ENCODE peak calls at places on chromosomes 5 and 9, in ten cellular contexts. V is fibroblast of mammary gland; G is transverse colon; U is cardiac fibroblast; X is tibial nerve; J is CD8-positive, alpha-beta T cell; L is fibroblast of pulmonary artery; F is adrenal gland; Y is left ventricle myocardium inferior; E is fibroblast of lung. W is an unnamed sample.

GRCh38 chr9:91274950-91275349 is 86.8 kb downstream of the AUH start:
- DNase-seq in V (no peak), L (no peak), F (no peak), U (no peak), E (no peak), J (no peak), X (no peak), G (no peak), Y (no peak), W (no peak)

GRCh38 chr9:116055536-116055935 is 98.1 kb upstream of the PAPPA start:
- DNase-seq in Y (no peak), G (no peak), L (no peak), X (no peak), F (no peak), V (no peak), U (peak; percentile 41), E (peak; percentile 10), J (no peak), W (no peak)

GRCh38 chr9:93298498-93299417 is 114.8 kb downstream of the WNK2 start:
- DNase-seq in F (no peak), L (no peak), U (no peak), X (no peak), Y (no peak), E (no peak), G (no peak), J (no peak), V (no peak), W (no peak)

GRCh38 chr5:112986224-112986623 is 9.6 kb downstream of the DCP2 start:
- DNase-seq in V (no peak), L (no peak), U (no peak), Y (no peak), F (no peak), X (no peak), J (no peak), G (no peak), E (no peak), W (no peak)

GRCh38 chr5:133111299-133111698 is 59.5 kb downstream of the HSPA4 start:
- DNase-seq in J (peak; percentile 79), X (peak; percentile 86), Y (peak; percentile 77), G (peak; percentile 86), E (peak; percentile 73), U (peak; percentile 89), L (peak; percentile 90), V (peak; percentile 81), F (peak; percentile 89), W (peak; percentile 25)

GRCh38 chr9:120733190-120733589 is 18.9 kb upstream of the MEGF9 start:
- DNase-seq in E (peak; percentile 85), J (no peak), U (peak; percentile 38), X (no peak), V (peak; percentile 57), L (peak; percentile 91), G (no peak), F (no peak), Y (peak; percentile 22), W (peak; percentile 56)

GRCh38 chr9:89597711-89598707 is 6.8 kb upstream of the GADD45G start:
- DNase-seq in V (peak; percentile 60), F (peak; percentile 64), U (peak; percentile 72), J (peak; percentile 51), E (peak; percentile 39), Y (no peak), X (peak; percentile 79), L (peak; percentile 76), G (peak; percentile 66), W (no peak)

GRCh38 chr9:4097490-4097889 is 202.4 kb downstream of the GLIS3 start:
- DNase-seq in F (no peak), Y (no peak), U (peak; percentile 73), G (no peak), V (no peak), X (no peak), L (peak; percentile 78), E (peak; percentile 57), J (no peak), W (no peak)

GRCh38 chr9:87201316-87201715 is 254.0 kb upstream of the GAS1 start:
- DNase-seq in F (no peak), V (peak; percentile 83), U (peak; percentile 33), Y (no peak), E (peak; percentile 77), J (no peak), G (no peak), X (no peak), L (peak; percentile 29), W (no peak)

GRCh38 chr9:28177142-28177541 is 603.9 kb upstream of the C9orf72 start:
- DNase-seq in V (no peak), F (no peak), J (no peak), G (no peak), X (no peak), U (no peak), E (no peak), L (no peak), Y (no peak), W (no peak)

GRCh38 chr9:36151306-36152210 is 15.0 kb downstream of the GLIPR2 start:
- DNase-seq in J (peak; percentile 92), U (peak; percentile 90), V (peak; percentile 68), X (no peak), E (peak; percentile 85), L (peak; percentile 85), F (peak; percentile 49), G (peak; percentile 81), Y (peak; percentile 59), W (no peak)
- H3K4me3 ChIP-seq in J (peak overlapping the region; percentile 45), U (no peak overlapping the region), V (no peak overlapping the region), X (no peak overlapping the region), E (no peak overlapping the region), L (no peak overlapping the region), F (no peak overlapping the region), G (no peak overlapping the region), Y (no peak overlapping the region), W (no peak overlapping the region)

DNA sequence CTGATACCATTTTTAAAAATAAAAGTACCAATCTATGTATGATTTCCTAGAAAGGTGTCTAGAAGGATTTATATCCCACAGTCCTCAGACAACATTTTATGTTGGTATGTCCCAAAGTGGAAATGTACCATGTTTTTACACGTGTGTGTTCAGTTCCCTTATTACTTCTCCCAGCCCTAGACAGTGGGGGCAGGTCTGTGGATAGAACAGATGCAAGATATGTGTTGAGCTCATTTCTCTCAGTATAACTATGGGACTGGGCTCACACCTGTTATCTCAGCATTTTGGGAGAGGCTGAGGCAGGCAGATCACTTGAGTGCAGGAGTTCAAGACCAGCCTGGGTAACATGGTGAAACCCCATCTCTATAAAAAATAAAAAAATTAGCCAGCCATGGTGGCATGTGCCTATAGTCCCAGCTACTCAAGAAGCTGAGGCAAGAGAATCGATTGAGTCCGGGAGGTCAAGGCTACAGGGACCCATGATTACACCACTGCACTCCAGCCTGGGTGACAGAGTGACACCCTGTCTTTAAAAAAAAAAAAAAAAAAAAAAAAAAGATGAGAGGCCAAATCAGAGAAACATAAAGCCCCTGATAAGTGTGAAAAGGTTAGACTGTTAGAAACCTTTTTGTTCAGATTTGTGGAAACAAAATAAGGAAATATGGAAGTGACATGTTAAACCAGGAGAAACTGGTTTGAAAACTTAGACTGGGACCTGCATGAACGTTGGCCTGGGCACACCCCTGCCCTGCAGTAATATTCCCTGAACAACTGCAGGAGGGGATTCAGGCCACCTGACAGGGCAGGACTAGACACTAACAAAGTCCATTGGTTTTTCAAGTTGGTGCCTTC is 7.4 kb upstream of the SLC2A8 start:
- DNase-seq in G (no peak), X (no peak), J (no peak), U (no peak), V (no peak), Y (no peak), F (peak; percentile 5), E (no peak), L (no peak), W (no peak)
- TF ChIP-seq CTCF in G (no peak), X (no peak), J (no peak), U (no peak), V (no peak), Y (no peak), F (no peak), E (no peak), L (no peak), W (no peak)

DNA sequence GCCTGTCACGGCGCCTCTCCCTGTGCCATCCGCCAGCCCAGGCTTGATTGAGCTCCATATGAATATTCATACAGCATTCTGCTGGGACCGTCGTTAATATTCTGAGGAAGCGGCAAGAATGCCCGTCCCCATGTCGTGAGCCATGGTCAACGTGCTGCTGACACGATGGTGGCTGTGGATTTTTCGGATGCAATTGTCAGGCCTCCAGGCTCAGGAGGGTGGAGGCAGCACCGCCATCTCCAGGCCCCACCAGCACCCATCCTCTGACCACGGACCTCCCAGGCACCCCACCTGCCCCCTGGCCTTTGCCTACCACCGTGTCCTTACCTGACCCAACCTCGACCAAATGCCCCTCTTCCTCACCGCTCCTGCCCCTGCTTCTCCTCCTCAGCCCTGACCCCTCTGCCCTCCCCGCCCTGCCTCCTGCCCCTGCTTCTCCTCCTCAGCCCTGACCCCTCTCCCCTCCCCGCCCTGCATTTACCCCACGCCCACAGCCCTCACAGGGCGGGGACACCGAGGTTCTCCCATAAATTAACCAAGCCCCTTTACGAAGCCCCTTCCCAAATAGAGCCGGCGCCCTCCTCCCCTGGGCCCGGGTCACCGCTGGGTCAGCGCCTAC is 9.9 kb downstream of the TMEM250 start:
- DNase-seq in L (no peak), X (no peak), J (no peak), F (no peak), Y (no peak), G (no peak), V (no peak), U (no peak), E (no peak), W (no peak)
- H3K4me3 ChIP-seq in L (no peak overlapping the region), X (no peak overlapping the region), J (peak overlapping the region; percentile 65), F (no peak overlapping the region), Y (peak overlapping the region; percentile 63), G (peak overlapping the region; percentile 15), V (no peak overlapping the region), U (peak overlapping the region; percentile 3), E (no peak overlapping the region), W (peak overlapping the region; percentile 35)

GRCh38 chr5:71767661-71768060 is 48.6 kb downstream of the CARTPT start:
- DNase-seq in F (no peak), V (peak; percentile 29), G (no peak), X (no peak), E (peak; percentile 53), U (peak; percentile 31), L (peak; percentile 10), Y (no peak), J (no peak), W (no peak)

GRCh38 chr5:71771191-71771590 is 52.1 kb downstream of the CARTPT start:
- DNase-seq in L (no peak), F (no peak), E (no peak), X (no peak), Y (no peak), V (no peak), G (no peak), U (no peak), J (no peak), W (no peak)

GRCh38 chr5:71770381-71770780 is 51.3 kb downstream of the CARTPT start:
- DNase-seq in J (no peak), U (no peak), G (no peak), E (no peak), X (no peak), V (no peak), F (no peak), L (no peak), Y (no peak), W (no peak)

GRCh38 chr5:71769265-71769664 is 50.2 kb downstream of the CARTPT start:
- DNase-seq in X (no peak), J (no peak), F (no peak), G (no peak), L (no peak), U (no peak), E (no peak), Y (no peak), V (no peak), W (no peak)
- TF ChIP-seq CTCF in X (no peak), J (no peak), F (no peak), G (no peak), L (no peak), U (no peak), E (no peak), Y (no peak), V (no peak), W (no peak)

W was measured in retinal pigment epithelial cell.